ENCODE peak calls at places on chromosomes 1 and 21, in four cellular contexts. M, I, X and U are unnamed samples.

GRCh38 chr1:177907000-177907399 is 62.9 kb downstream of the SEC16B start:
- DNase-seq in M (no peak), I (no peak), X (no peak), U (no peak)

GRCh38 chr1:238558746-238559145 is 668.0 kb upstream of the ZP4 start:
- DNase-seq in M (no peak), I (no peak), X (no peak), U (no peak)

GRCh38 chr1:108815566-108815965 is 41.3 kb downstream of the AKNAD1 start:
- DNase-seq in M (no peak), I (no peak), X (no peak), U (peak)

GRCh38 chr1:89274431-89274857 is 1.8 kb upstream of the GBP5 start:
- DNase-seq in M (no peak), I (peak), X (no peak), U (peak)

GRCh38 chr1:101137144-101138126 is 99.4 kb upstream of the S1PR1 start:
- DNase-seq in M (no peak), I (peak), X (no peak), U (peak)

GRCh38 chr1:214422137-214422671 is 129.2 kb downstream of the PTPN14 start:
- DNase-seq in M (no peak), I (peak), X (no peak), U (peak)

GRCh38 chr1:165327538-165327937 is 29.0 kb downstream of the LMX1A start:
- DNase-seq in M (no peak), I (no peak), X (no peak), U (no peak)

GRCh38 chr1:196034080-196034706 is 574.0 kb downstream of the KCNT2 start:
- DNase-seq in M (no peak), I (peak), X (no peak), U (peak)

GRCh38 chr21:31873696-31874599 is 1.1 kb downstream of the HUNK start:
- DNase-seq in M (peak), I (peak), X (peak), U (no peak)

GRCh38 chr1:39590546-39590945 is 14.0 kb upstream of the PABPC4 start:
- DNase-seq in M (no peak), I (peak), X (no peak), U (peak)

GRCh38 chr1:12851779-12852178 is 3.3 kb upstream of the HNRNPCL1 start:
- DNase-seq in M (no peak), I (no peak), X (no peak), U (no peak)
- TF ChIP-seq CTCF in M (no peak), I (no peak), X (no peak), U (no peak)

DNA sequence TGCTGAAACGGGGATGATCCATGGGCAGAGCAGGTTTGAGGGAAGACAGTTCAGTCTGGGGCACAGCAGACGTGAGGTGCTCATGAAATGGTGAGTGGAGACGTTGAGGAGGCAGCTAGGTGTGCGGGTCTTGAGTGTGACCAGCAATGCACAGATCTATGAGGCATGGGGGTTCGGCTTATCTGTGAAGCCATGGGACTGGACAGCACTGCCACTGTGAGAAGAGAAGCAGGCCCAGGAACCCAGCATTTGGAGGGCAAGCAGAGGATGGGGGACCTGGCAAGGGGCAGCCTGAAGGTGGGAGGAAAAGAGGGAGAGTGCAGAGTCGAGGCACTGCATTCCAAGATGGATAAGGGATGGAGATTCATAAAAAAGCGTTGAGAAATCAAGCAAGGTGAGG is 8.0 kb downstream of the CSF1 start:
- DNase-seq in M (no peak), I (no peak), X (no peak), U (no peak)
- TF ChIP-seq CTCF in M (no peak), I (no peak), X (no peak), U (no peak)

GRCh38 chr1:9577423-9577822 is 11.3 kb upstream of the TMEM201 start:
- DNase-seq in M (no peak), I (no peak), X (no peak), U (no peak)

GRCh38 chr1:9576903-9577302 is 11.8 kb upstream of the TMEM201 start:
- DNase-seq in M (no peak), I (no peak), X (no peak), U (no peak)

GRCh38 chr1:9573723-9574122 is 15.0 kb upstream of the TMEM201 start:
- DNase-seq in M (no peak), I (peak), X (no peak), U (peak)
- TF ChIP-seq CTCF in M (peak), I (peak), X (peak), U (peak)

GRCh38 chr1:157170677-157171515 is 32.7 kb upstream of the ETV3 start:
- DNase-seq in M (no peak), I (peak), X (peak), U (peak)
- TF ChIP-seq CTCF in M (peak), I (peak), X (peak), U (peak)

GRCh38 chr1:19922015-19922688 is 1.3 kb downstream of the PLA2G2E start:
- DNase-seq in M (no peak), I (no peak), X (no peak), U (no peak)
- TF ChIP-seq CTCF in M (no peak), I (no peak), X (no peak), U (no peak)

GRCh38 chr1:92623187-92623778 is 136.6 kb upstream of the GFI1 start:
- DNase-seq in M (no peak), I (peak), X (no peak), U (peak)
- TF ChIP-seq CTCF in M (peak), I (peak), X (peak), U (peak)

GRCh38 chr1:235642943-235643371 is 6.6 kb downstream of the GNG4 start:
- DNase-seq in M (peak), I (no peak), X (no peak), U (no peak)
- TF ChIP-seq CTCF in M (no peak), I (no peak), X (no peak), U (no peak)

DNA sequence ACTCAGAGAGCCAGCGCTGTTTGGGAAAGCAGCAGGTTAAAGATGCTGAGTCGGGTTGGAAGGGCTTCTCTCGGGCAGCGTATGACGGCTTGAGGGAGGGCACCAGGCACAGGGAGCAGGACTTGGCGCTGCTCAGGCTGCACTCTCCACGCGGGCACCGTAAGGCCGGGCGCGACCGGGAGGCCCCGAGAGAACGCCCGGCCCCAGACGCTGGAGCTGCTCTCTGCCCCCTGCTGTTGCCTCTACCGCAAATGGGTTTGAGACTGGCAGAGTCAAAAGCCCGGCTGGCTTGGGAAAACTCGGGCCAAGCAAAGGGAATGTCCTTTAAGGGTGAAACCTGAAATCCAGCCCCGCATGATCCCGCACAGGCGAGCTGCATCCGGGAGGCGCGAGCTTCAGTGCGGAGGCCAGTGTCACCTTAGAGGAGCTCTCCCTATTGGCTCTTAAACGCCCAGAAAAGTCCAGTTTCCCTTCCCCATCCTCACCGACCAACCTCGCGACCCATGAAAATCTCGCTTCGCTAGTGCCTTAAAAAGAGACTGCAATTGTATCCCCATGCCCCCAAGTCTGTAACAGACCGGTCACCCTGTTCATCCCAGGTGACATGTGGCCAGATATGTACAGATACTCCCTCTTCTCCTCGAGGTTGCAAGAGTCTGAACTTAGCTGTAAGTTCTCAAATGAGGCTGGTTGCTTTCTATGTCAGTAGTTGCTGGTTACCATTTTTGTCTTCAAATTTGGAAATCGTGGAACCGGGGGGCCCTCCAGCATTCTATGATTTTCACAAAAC is 1.1 kb downstream of the PRRX1 start:
- DNase-seq in M (no peak), I (no peak), X (peak), U (peak)
- TF ChIP-seq CTCF in M (peak), I (peak), X (no peak), U (peak)